ENCODE peak calls at places on chromosomes 12 and 14, in eight cellular contexts. One of them, this sample, is unnamed.

GRCh38 chr12:96070670-96071279 is 35.4 kb upstream of the LTA4H start:
- DNase-seq in activated naive CD4-positive, alpha-beta T cell treated with Interleukin-2 at 50 U/mL for 16 hours: no peak
- DNase-seq in astrocyte of the spinal cord: peak
- DNase-seq in activated T-cell treated with anti-CD3 and anti-CD28 coated beads, Interleukin-2, amount 50 U/mL, for 48 hours: no peak
- DNase-seq in KBM-7: peak
- DNase-seq in NCI-H2081: peak
- DNase-seq in pons: peak
- DNase-seq in T-helper 1 cell: no peak
- DNase-seq in this sample: no peak

GRCh38 chr12:49389092-49389703 is 21.9 kb downstream of the SPATS2 start:
- DNase-seq in KBM-7: no peak
- DNase-seq in activated T-cell treated with anti-CD3 and anti-CD28 coated beads, Interleukin-2, amount 50 U/mL, for 48 hours: peak
- DNase-seq in T-helper 1 cell: peak
- DNase-seq in pons: no peak
- DNase-seq in astrocyte of the spinal cord: no peak
- DNase-seq in activated naive CD4-positive, alpha-beta T cell treated with Interleukin-2 at 50 U/mL for 16 hours: peak
- DNase-seq in NCI-H2081: no peak
- DNase-seq in this sample: no peak

GRCh38 chr12:26732010-26732908 is 100.7 kb downstream of the ITPR2 start:
- DNase-seq in T-helper 1 cell: no peak
- DNase-seq in KBM-7: peak
- DNase-seq in activated naive CD4-positive, alpha-beta T cell treated with Interleukin-2 at 50 U/mL for 16 hours: no peak
- DNase-seq in astrocyte of the spinal cord: no peak
- DNase-seq in NCI-H2081: no peak
- DNase-seq in pons: peak
- DNase-seq in activated T-cell treated with anti-CD3 and anti-CD28 coated beads, Interleukin-2, amount 50 U/mL, for 48 hours: no peak
- DNase-seq in this sample: no peak

GRCh38 chr12:95529693-95530225 is 21.5 kb downstream of the USP44 start:
- DNase-seq in T-helper 1 cell: no peak
- DNase-seq in pons: no peak
- DNase-seq in KBM-7: no peak
- DNase-seq in activated naive CD4-positive, alpha-beta T cell treated with Interleukin-2 at 50 U/mL for 16 hours: no peak
- DNase-seq in NCI-H2081: no peak
- DNase-seq in activated T-cell treated with anti-CD3 and anti-CD28 coated beads, Interleukin-2, amount 50 U/mL, for 48 hours: no peak
- DNase-seq in astrocyte of the spinal cord: no peak
- DNase-seq in this sample: no peak

GRCh38 chr14:77011226-77011762 is 17.2 kb downstream of the IRF2BPL start:
- DNase-seq in KBM-7: no peak
- DNase-seq in NCI-H2081: peak
- DNase-seq in activated T-cell treated with anti-CD3 and anti-CD28 coated beads, Interleukin-2, amount 50 U/mL, for 48 hours: no peak
- DNase-seq in astrocyte of the spinal cord: no peak
- DNase-seq in pons: no peak
- DNase-seq in activated naive CD4-positive, alpha-beta T cell treated with Interleukin-2 at 50 U/mL for 16 hours: no peak
- DNase-seq in T-helper 1 cell: no peak
- DNase-seq in this sample: no peak

GRCh38 chr12:108021129-108021528 is 108.0 kb upstream of the WSCD2 start:
- DNase-seq in KBM-7: no peak
- DNase-seq in pons: no peak
- DNase-seq in activated T-cell treated with anti-CD3 and anti-CD28 coated beads, Interleukin-2, amount 50 U/mL, for 48 hours: no peak
- DNase-seq in NCI-H2081: no peak
- DNase-seq in T-helper 1 cell: no peak
- DNase-seq in activated naive CD4-positive, alpha-beta T cell treated with Interleukin-2 at 50 U/mL for 16 hours: no peak
- DNase-seq in astrocyte of the spinal cord: no peak
- DNase-seq in this sample: no peak

GRCh38 chr12:78118036-78118435 is 287.3 kb downstream of the NAV3 start:
- DNase-seq in pons: no peak
- DNase-seq in KBM-7: peak
- DNase-seq in activated naive CD4-positive, alpha-beta T cell treated with Interleukin-2 at 50 U/mL for 16 hours: no peak
- DNase-seq in NCI-H2081: no peak
- DNase-seq in T-helper 1 cell: no peak
- DNase-seq in activated T-cell treated with anti-CD3 and anti-CD28 coated beads, Interleukin-2, amount 50 U/mL, for 48 hours: no peak
- DNase-seq in astrocyte of the spinal cord: no peak
- DNase-seq in this sample: no peak

GRCh38 chr12:108400481-108400880 is 61.4 kb upstream of the CMKLR1 start:
- DNase-seq in NCI-H2081: no peak
- DNase-seq in astrocyte of the spinal cord: no peak
- DNase-seq in activated naive CD4-positive, alpha-beta T cell treated with Interleukin-2 at 50 U/mL for 16 hours: no peak
- DNase-seq in activated T-cell treated with anti-CD3 and anti-CD28 coated beads, Interleukin-2, amount 50 U/mL, for 48 hours: no peak
- DNase-seq in KBM-7: no peak
- DNase-seq in pons: no peak
- DNase-seq in T-helper 1 cell: no peak
- DNase-seq in this sample: no peak

GRCh38 chr14:91350813-91351507 is 66.7 kb downstream of the CCDC88C start:
- DNase-seq in activated naive CD4-positive, alpha-beta T cell treated with Interleukin-2 at 50 U/mL for 16 hours: peak
- DNase-seq in activated T-cell treated with anti-CD3 and anti-CD28 coated beads, Interleukin-2, amount 50 U/mL, for 48 hours: peak
- DNase-seq in pons: no peak
- DNase-seq in T-helper 1 cell: peak
- DNase-seq in KBM-7: no peak
- DNase-seq in astrocyte of the spinal cord: no peak
- DNase-seq in NCI-H2081: no peak
- DNase-seq in this sample: no peak

GRCh38 chr12:16184691-16185090 is 92.8 kb downstream of the SLC15A5 start:
- DNase-seq in activated T-cell treated with anti-CD3 and anti-CD28 coated beads, Interleukin-2, amount 50 U/mL, for 48 hours: no peak
- DNase-seq in T-helper 1 cell: no peak
- DNase-seq in activated naive CD4-positive, alpha-beta T cell treated with Interleukin-2 at 50 U/mL for 16 hours: no peak
- DNase-seq in NCI-H2081: no peak
- DNase-seq in pons: no peak
- DNase-seq in astrocyte of the spinal cord: no peak
- DNase-seq in KBM-7: no peak
- DNase-seq in this sample: no peak

GRCh38 chr12:10354502-10354901 is 35.3 kb downstream of the KLRK1 start:
- DNase-seq in pons: no peak
- DNase-seq in NCI-H2081: no peak
- DNase-seq in KBM-7: no peak
- DNase-seq in astrocyte of the spinal cord: peak
- DNase-seq in T-helper 1 cell: no peak
- DNase-seq in activated naive CD4-positive, alpha-beta T cell treated with Interleukin-2 at 50 U/mL for 16 hours: no peak
- DNase-seq in activated T-cell treated with anti-CD3 and anti-CD28 coated beads, Interleukin-2, amount 50 U/mL, for 48 hours: no peak
- DNase-seq in this sample: peak

GRCh38 chr14:65336191-65336591 is 76.3 kb upstream of the FUT8 start:
- DNase-seq in NCI-H2081: no peak
- DNase-seq in astrocyte of the spinal cord: peak
- DNase-seq in activated T-cell treated with anti-CD3 and anti-CD28 coated beads, Interleukin-2, amount 50 U/mL, for 48 hours: peak
- DNase-seq in KBM-7: no peak
- DNase-seq in pons: no peak
- DNase-seq in activated naive CD4-positive, alpha-beta T cell treated with Interleukin-2 at 50 U/mL for 16 hours: peak
- DNase-seq in T-helper 1 cell: no peak
- DNase-seq in this sample: no peak

GRCh38 chr12:106508966-106509365 is 73.8 kb upstream of the RFX4 start:
- DNase-seq in KBM-7: no peak
- DNase-seq in activated naive CD4-positive, alpha-beta T cell treated with Interleukin-2 at 50 U/mL for 16 hours: no peak
- DNase-seq in T-helper 1 cell: no peak
- DNase-seq in pons: no peak
- DNase-seq in NCI-H2081: no peak
- DNase-seq in activated T-cell treated with anti-CD3 and anti-CD28 coated beads, Interleukin-2, amount 50 U/mL, for 48 hours: no peak
- DNase-seq in astrocyte of the spinal cord: no peak
- DNase-seq in this sample: no peak

GRCh38 chr12:20280515-20280914 is 87.8 kb upstream of the PDE3A start:
- DNase-seq in pons: no peak
- DNase-seq in T-helper 1 cell: no peak
- DNase-seq in activated T-cell treated with anti-CD3 and anti-CD28 coated beads, Interleukin-2, amount 50 U/mL, for 48 hours: no peak
- DNase-seq in astrocyte of the spinal cord: no peak
- DNase-seq in NCI-H2081: no peak
- DNase-seq in KBM-7: no peak
- DNase-seq in activated naive CD4-positive, alpha-beta T cell treated with Interleukin-2 at 50 U/mL for 16 hours: no peak
- DNase-seq in this sample: no peak